ENCODE peak calls at places on chromosomes 11 and 22, in ten cellular contexts. B, V, K, Z, U, J, N, R, T and L are unnamed samples.

GRCh38 chr11:1293619-1294015 is 15.8 kb downstream of the TOLLIP start:
- DNase-seq in B (no peak), V (no peak), K (peak; percentile 28), Z (no peak), U (peak; percentile 59), J (no peak), N (no peak), R (no peak), T (no peak), L (no peak)

GRCh38 chr11:78940500-78941225 is 366.0 kb upstream of the NARS2 start:
- DNase-seq in B (no peak), V (no peak), K (no peak), Z (peak; percentile 84), U (no peak), J (no peak), N (no peak), R (no peak), T (no peak), L (peak; percentile 54)

GRCh38 chr11:132078230-132078629 is 707.8 kb downstream of the NTM start:
- DNase-seq in B (no peak), V (no peak), K (no peak), Z (no peak), U (no peak), J (no peak), N (no peak), R (no peak), T (no peak), L (no peak)

GRCh38 chr11:121348220-121348875 is 55.8 kb downstream of the SC5D start:
- DNase-seq in B (no peak), V (no peak), K (no peak), Z (no peak), U (no peak), J (no peak), N (no peak), R (no peak), T (no peak), L (no peak)

GRCh38 chr11:31646206-31646605 is 136.6 kb downstream of the ELP4 start:
- DNase-seq in B (no peak), V (peak; percentile 37), K (no peak), Z (no peak), U (no peak), J (no peak), N (no peak), R (peak; percentile 26), T (no peak), L (no peak)

GRCh38 chr11:73372371-73372993 is 3.7 kb upstream of the RELT start:
- DNase-seq in B (no peak), V (no peak), K (no peak), Z (peak; percentile 68), U (no peak), J (no peak), N (no peak), R (no peak), T (peak; percentile 38), L (no peak)

GRCh38 chr11:134055029-134055428 is 13.8 kb upstream of the JAM3 start:
- DNase-seq in B (no peak), V (no peak), K (no peak), Z (no peak), U (no peak), J (no peak), N (no peak), R (no peak), T (no peak), L (no peak)

GRCh38 chr22:26479792-26480610 is 3.6 kb downstream of the HPS4 start:
- DNase-seq in B (peak; percentile 35), V (no peak), K (no peak), Z (no peak), U (no peak), J (no peak), N (no peak), R (no peak), T (peak; percentile 23), L (no peak)

GRCh38 chr11:1091332-1092083 is 16.8 kb downstream of the MUC2 start:
- DNase-seq in B (no peak), V (no peak), K (no peak), Z (no peak), U (no peak), J (no peak), N (no peak), R (no peak), T (no peak), L (peak; percentile 0)

GRCh38 chr11:103812680-103813079 is 223.8 kb upstream of the DDI1 start:
- DNase-seq in B (no peak), V (no peak), K (no peak), Z (no peak), U (no peak), J (no peak), N (no peak), R (no peak), T (peak; percentile 58), L (no peak)

GRCh38 chr11:43504316-43504950 is 145.7 kb downstream of the TTC17 start:
- DNase-seq in B (peak; percentile 26), V (no peak), K (no peak), Z (peak; percentile 63), U (peak; percentile 16), J (no peak), N (no peak), R (peak; percentile 18), T (peak; percentile 54), L (peak; percentile 24)

GRCh38 chr11:43508511-43508918 is 149.8 kb downstream of the TTC17 start:
- DNase-seq in B (no peak), V (peak; percentile 50), K (no peak), Z (no peak), U (no peak), J (no peak), N (no peak), R (peak; percentile 77), T (peak; percentile 68), L (no peak)

GRCh38 chr11:43507171-43507570 is 148.5 kb downstream of the TTC17 start:
- DNase-seq in B (no peak), V (no peak), K (no peak), Z (no peak), U (no peak), J (no peak), N (no peak), R (no peak), T (no peak), L (no peak)

GRCh38 chr11:43505171-43505570 is 146.5 kb downstream of the TTC17 start:
- DNase-seq in B (no peak), V (no peak), K (no peak), Z (no peak), U (no peak), J (no peak), N (no peak), R (no peak), T (no peak), L (no peak)

DNA sequence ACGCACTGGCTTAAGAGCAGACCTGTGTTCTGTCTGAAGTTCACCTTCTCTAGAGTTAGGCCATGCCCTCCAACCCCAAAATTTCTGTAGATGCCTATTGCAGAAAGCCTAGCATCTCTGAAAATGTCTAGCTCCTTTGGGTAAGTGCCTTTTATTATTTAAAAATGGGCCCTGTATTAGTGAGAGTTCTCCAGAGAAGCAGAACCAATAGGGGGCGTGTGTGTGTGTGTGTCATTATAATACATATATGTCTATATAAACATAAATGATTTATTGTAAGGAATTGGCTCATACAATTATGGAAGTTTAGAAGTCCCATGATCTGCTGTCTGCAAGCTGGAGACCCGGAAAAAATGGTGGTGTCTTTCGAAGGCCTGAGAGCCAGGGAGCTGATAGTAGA is 144.7 kb downstream of the TTC17 start:
- DNase-seq in B (peak; percentile 15), V (no peak), K (no peak), Z (no peak), U (no peak), J (no peak), N (no peak), R (no peak), T (no peak), L (no peak)
- TF ChIP-seq CTCF in B (peak; percentile 11), V (peak; percentile 51), K (no peak), Z (peak; percentile 39), U (no peak), J (no peak), N (no peak), R (peak; percentile 17), T (peak; percentile 61), L (no peak)

GRCh38 chr11:119254239-119254638 is 48.1 kb downstream of the CBL start:
- DNase-seq in B (no peak), V (no peak), K (no peak), Z (no peak), U (no peak), J (no peak), N (no peak), R (no peak), T (no peak), L (no peak)
- H3K27me3 ChIP-seq in B (no peaks in the 10 kb centered on the region), V (no peaks in the 10 kb centered on the region), K (no peaks in the 10 kb centered on the region), Z (no peaks in the 10 kb centered on the region), U (no peaks in the 10 kb centered on the region), J (no peaks in the 10 kb centered on the region), N (no peaks in the 10 kb centered on the region), R (no peaks in the 10 kb centered on the region), T (no peaks in the 10 kb centered on the region), L (no peaks in the 10 kb centered on the region)

DNA sequence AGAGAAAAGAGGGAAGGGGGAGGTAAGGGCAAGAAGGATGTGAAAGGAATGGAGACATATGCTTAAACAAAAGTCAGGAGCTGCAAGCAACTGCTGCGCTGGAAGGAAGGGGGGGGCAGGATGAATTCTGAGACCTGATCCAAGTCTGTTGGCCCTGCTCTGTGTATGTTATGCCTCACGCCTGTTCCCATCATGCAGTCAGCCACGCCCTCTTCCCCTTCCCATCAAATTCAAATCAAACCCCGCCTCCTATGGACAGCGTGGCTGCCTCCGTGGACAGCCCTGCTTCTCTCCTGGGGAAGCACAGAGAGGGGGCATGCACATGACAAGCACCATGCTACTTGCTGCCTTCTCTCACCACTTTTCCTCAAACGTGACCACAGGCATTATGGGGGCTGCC is 45.7 kb upstream of the CYP2D6 start:
- DNase-seq in B (no peak), V (no peak), K (no peak), Z (no peak), U (no peak), J (no peak), N (no peak), R (no peak), T (no peak), L (no peak)
- H3K4me1 ChIP-seq in B (peaks cover 18% of the 10 kb centered on the region), V (no peaks in the 10 kb centered on the region), K (no peaks in the 10 kb centered on the region), Z (no peaks in the 10 kb centered on the region), U (peaks cover 39% of the 10 kb centered on the region), J (peaks cover 9% of the 10 kb centered on the region), N (peaks cover 21% of the 10 kb centered on the region), R (peaks cover 23% of the 10 kb centered on the region), T (peaks cover 24% of the 10 kb centered on the region), L (peaks cover 18% of the 10 kb centered on the region)

GRCh38 chr11:93039841-93040240 is 70.4 kb downstream of the MTNR1B start:
- DNase-seq in B (no peak), V (no peak), K (no peak), Z (no peak), U (no peak), J (no peak), N (no peak), R (peak; percentile 41), T (no peak), L (no peak)
- TF ChIP-seq CTCF in B (no peak), V (no peak), K (no peak), Z (no peak), U (no peak), J (no peak), N (no peak), R (no peak), T (no peak), L (no peak)

GRCh38 chr11:94731921-94732601 is 36.1 kb upstream of the AMOTL1 start:
- DNase-seq in B (peak; percentile 88), V (peak; percentile 87), K (no peak), Z (no peak), U (no peak), J (no peak), N (peak; percentile 31), R (peak; percentile 89), T (peak; percentile 79), L (peak; percentile 73)
- H3K27me3 ChIP-seq in B (no peaks in the 10 kb centered on the region), V (no peaks in the 10 kb centered on the region), K (no peaks in the 10 kb centered on the region), Z (no peaks in the 10 kb centered on the region), U (no peaks in the 10 kb centered on the region), J (no peaks in the 10 kb centered on the region), N (no peaks in the 10 kb centered on the region), R (no peaks in the 10 kb centered on the region), T (no peaks in the 10 kb centered on the region), L (no peaks in the 10 kb centered on the region)